ENCODE peak calls at places on chromosome 20, in nine cellular contexts. Z is RWPE2; D is Right ventricle myocardium superior; Y is WTC11; M is left ventricle myocardium superior; A is activated T-cell treated with anti-CD3 and anti-CD28 coated beads, Interleukin-2, amount 50 U/mL, for 4 hours; H is lower lobe of right lung; K is T-helper 17 cell; S is activated naive CD4-positive, alpha-beta T cell treated with anti-CD3 and anti-CD28 coated beads, Interleukin-2, amount 50 U/mL, for 72 hours. L is an unnamed sample.

GRCh38 chr20:62570403-62570802 is 71.9 kb upstream of the SLCO4A1 start:
- ATAC-seq in Z (no peak), D (peak), Y (no peak), M (peak), A (no peak), H (no peak), K (no peak), S (no peak), L (no peak)

GRCh38 chr20:44304383-44304782 is 6.6 kb downstream of the FITM2 start:
- ATAC-seq in Z (no peak), D (no peak), Y (no peak), M (no peak), A (no peak), H (no peak), K (no peak), S (no peak), L (no peak)

GRCh38 chr20:44610313-44610965 is 28.1 kb downstream of the PKIG start:
- ATAC-seq in Z (peak), D (peak), Y (no peak), M (peak), A (no peak), H (peak), K (peak), S (peak), L (peak)

GRCh38 chr20:35856866-35857265 is 85.1 kb downstream of the PHF20 start:
- ATAC-seq in Z (no peak), D (no peak), Y (no peak), M (no peak), A (no peak), H (no peak), K (no peak), S (no peak), L (no peak)

GRCh38 chr20:31595654-31596411 is 9.3 kb upstream of the ID1 start:
- ATAC-seq in Z (peak), D (peak), Y (peak), M (peak), A (no peak), H (peak), K (no peak), S (no peak), L (peak)

GRCh38 chr20:64065973-64066341 is 3.0 kb downstream of the TCEA2 start:
- ATAC-seq in Z (peak), D (no peak), Y (peak), M (no peak), A (peak), H (no peak), K (peak), S (peak), L (no peak)

GRCh38 chr20:10719740-10720380 is 46.1 kb upstream of the JAG1 start:
- ATAC-seq in Z (no peak), D (no peak), Y (no peak), M (no peak), A (no peak), H (no peak), K (no peak), S (no peak), L (no peak)

GRCh38 chr20:62485701-62486089 is 9.9 kb upstream of the GATA5 start:
- ATAC-seq in Z (no peak), D (no peak), Y (no peak), M (peak), A (no peak), H (no peak), K (no peak), S (no peak), L (no peak)

GRCh38 chr20:44203161-44203560 is 7.4 kb downstream of the OSER1 start:
- ATAC-seq in Z (no peak), D (peak), Y (no peak), M (peak), A (no peak), H (no peak), K (no peak), S (no peak), L (peak)

GRCh38 chr20:57693002-57693582 is 16.7 kb downstream of the PMEPA1 start:
- ATAC-seq in Z (peak), D (no peak), Y (peak), M (no peak), A (no peak), H (peak), K (peak), S (no peak), L (no peak)

GRCh38 chr20:9514072-9514460 is 324 bp upstream of the LAMP5 start:
- ATAC-seq in Z (peak), D (no peak), Y (peak), M (no peak), A (no peak), H (no peak), K (no peak), S (no peak), L (no peak)

GRCh38 chr20:10670521-10671220 is 3.1 kb downstream of the JAG1 start:
- ATAC-seq in Z (no peak), D (no peak), Y (no peak), M (no peak), A (no peak), H (no peak), K (no peak), S (no peak), L (no peak)

GRCh38 chr20:34629342-34629741 is 47.5 kb downstream of the PIGU start:
- ATAC-seq in Z (no peak), D (peak), Y (no peak), M (peak), A (no peak), H (no peak), K (no peak), S (no peak), L (peak)

GRCh38 chr20:10609276-10609675 is 64.5 kb downstream of the JAG1 start:
- ATAC-seq in Z (no peak), D (peak), Y (no peak), M (peak), A (no peak), H (peak), K (no peak), S (no peak), L (peak)

GRCh38 chr20:44600758-44601562 is 18.6 kb downstream of the PKIG start:
- ATAC-seq in Z (no peak), D (peak), Y (no peak), M (peak), A (no peak), H (no peak), K (no peak), S (no peak), L (peak)

GRCh38 chr20:53438368-53438767 is 155.3 kb downstream of the ZNF217 start:
- ATAC-seq in Z (no peak), D (no peak), Y (no peak), M (no peak), A (no peak), H (no peak), K (no peak), S (no peak), L (no peak)

GRCh38 chr20:45828589-45828988 is 1.5 kb upstream of the TNNC2 start:
- ATAC-seq in Z (no peak), D (no peak), Y (no peak), M (no peak), A (no peak), H (no peak), K (no peak), S (no peak), L (no peak)

GRCh38 chr20:62691485-62691884 is 17.2 kb upstream of the NTSR1 start:
- ATAC-seq in Z (no peak), D (no peak), Y (no peak), M (no peak), A (no peak), H (no peak), K (no peak), S (no peak), L (no peak)

GRCh38 chr20:56460459-56460858 is 8.0 kb upstream of the RTF2 start:
- ATAC-seq in Z (no peak), D (no peak), Y (no peak), M (no peak), A (peak), H (peak), K (peak), S (peak), L (no peak)

GRCh38 chr20:58457083-58457680 is 58.0 kb downstream of the APCDD1L start:
- ATAC-seq in Z (peak), D (peak), Y (no peak), M (peak), A (no peak), H (no peak), K (no peak), S (no peak), L (no peak)

GRCh38 chr20:33919653-33920052 is 74.1 kb upstream of the RALY start:
- ATAC-seq in Z (no peak), D (no peak), Y (no peak), M (no peak), A (no peak), H (peak), K (no peak), S (no peak), L (no peak)

GRCh38 chr20:47863531-47863930 is 78.2 kb upstream of the SULF2 start:
- ATAC-seq in Z (no peak), D (no peak), Y (no peak), M (no peak), A (no peak), H (no peak), K (no peak), S (no peak), L (no peak)

GRCh38 chr20:6898928-6899327 is 131.4 kb downstream of the BMP2 start:
- ATAC-seq in Z (no peak), D (no peak), Y (peak), M (no peak), A (no peak), H (no peak), K (no peak), S (no peak), L (no peak)